ENCODE peak calls at places on chromosomes 13 and 19, in eight cellular contexts. K is suprapubic skin, I is tibial nerve, G is bronchial epithelial cell, B is GM12865, H is colonic mucosa, D is epithelial cell of esophagus, M is PC-9. X is an unnamed sample.

GRCh38 chr19:7088999-7089398 is 19.5 kb downstream of the ZNF557 start:
- DNase-seq in K (no peak), I (no peak), G (no peak), B (no peak), H (no peak), D (no peak), M (no peak), X (no peak)

GRCh38 chr19:17337675-17338439 is 504 bp downstream of the GTPBP3 start:
- DNase-seq in K (peak), I (no peak), G (peak), B (peak), H (peak), D (peak), M (no peak), X (peak)

GRCh38 chr19:1065606-1066109 is 1.3 kb upstream of the ARHGAP45 start:
- DNase-seq in K (no peak), I (no peak), G (peak), B (peak), H (peak), D (peak), M (peak), X (no peak)

GRCh38 chr19:409006-409514 is at the start of gene C2CD4C:
- DNase-seq in K (peak), I (peak), G (no peak), B (no peak), H (no peak), D (peak), M (no peak), X (peak)

GRCh38 chr19:1225451-1226226 is 12.2 kb downstream of the CBARP start:
- DNase-seq in K (no peak), I (no peak), G (no peak), B (no peak), H (no peak), D (no peak), M (no peak), X (no peak)

GRCh38 chr13:85140192-85140591 is 659.0 kb downstream of the SLITRK6 start:
- DNase-seq in K (no peak), I (no peak), G (peak), B (no peak), H (no peak), D (peak), M (peak), X (no peak)

GRCh38 chr13:50388481-50388880 is 373.2 kb downstream of the KCNRG start:
- DNase-seq in K (no peak), I (no peak), G (no peak), B (no peak), H (no peak), D (no peak), M (no peak), X (no peak)

GRCh38 chr13:108342369-108343289 is 73.1 kb downstream of the TNFSF13B start:
- DNase-seq in K (no peak), I (no peak), G (peak), B (peak), H (no peak), D (peak), M (no peak), X (peak)

GRCh38 chr19:29939628-29940027 is 2.4 kb upstream of the URI1 start:
- DNase-seq in K (no peak), I (no peak), G (no peak), B (no peak), H (no peak), D (no peak), M (no peak), X (no peak)

GRCh38 chr19:13864223-13864512 is 12.8 kb upstream of the NANOS3 start:
- DNase-seq in K (no peak), I (no peak), G (no peak), B (no peak), H (no peak), D (no peak), M (no peak), X (no peak)

GRCh38 chr19:9931629-9932028 is 4.7 kb downstream of the OLFM2 start:
- DNase-seq in K (no peak), I (no peak), G (no peak), B (no peak), H (no peak), D (no peak), M (no peak), X (no peak)

GRCh38 chr13:50386527-50387123 is 371.4 kb downstream of the KCNRG start:
- DNase-seq in K (no peak), I (no peak), G (no peak), B (no peak), H (no peak), D (no peak), M (no peak), X (peak)

GRCh38 chr19:34480971-34481821 is at the start of gene WTIP:
- DNase-seq in K (peak), I (peak), G (peak), B (no peak), H (peak), D (peak), M (no peak), X (peak)

GRCh38 chr19:10431943-10432735 is 11.8 kb downstream of the PDE4A start:
- DNase-seq in K (peak), I (no peak), G (no peak), B (peak), H (peak), D (no peak), M (no peak), X (peak)

GRCh38 chr13:111401755-111402154 is 81.3 kb downstream of the TEX29 start:
- DNase-seq in K (no peak), I (no peak), G (no peak), B (no peak), H (no peak), D (no peak), M (no peak), X (no peak)

GRCh38 chr13:108974686-108975085 is 345.3 kb downstream of the MYO16 start:
- DNase-seq in K (no peak), I (no peak), G (no peak), B (no peak), H (no peak), D (no peak), M (no peak), X (peak)

GRCh38 chr19:57708641-57709354 is at the start of gene ZNF154:
- DNase-seq in K (no peak), I (no peak), G (peak), B (peak), H (peak), D (peak), M (no peak), X (peak)

GRCh38 chr19:42086770-42087550 is 11.0 kb downstream of the ZNF574 start:
- DNase-seq in K (no peak), I (no peak), G (no peak), B (no peak), H (no peak), D (no peak), M (no peak), X (no peak)

GRCh38 chr19:42088471-42089190 is 12.7 kb downstream of the ZNF574 start:
- DNase-seq in K (peak), I (no peak), G (peak), B (no peak), H (no peak), D (no peak), M (no peak), X (peak)

GRCh38 chr19:42089772-42090171 is 13.8 kb downstream of the ZNF574 start:
- DNase-seq in K (no peak), I (no peak), G (no peak), B (no peak), H (no peak), D (no peak), M (no peak), X (no peak)

GRCh38 chr19:42090687-42091086 is 14.7 kb downstream of the ZNF574 start:
- DNase-seq in K (no peak), I (no peak), G (no peak), B (peak), H (no peak), D (no peak), M (no peak), X (no peak)

DNA sequence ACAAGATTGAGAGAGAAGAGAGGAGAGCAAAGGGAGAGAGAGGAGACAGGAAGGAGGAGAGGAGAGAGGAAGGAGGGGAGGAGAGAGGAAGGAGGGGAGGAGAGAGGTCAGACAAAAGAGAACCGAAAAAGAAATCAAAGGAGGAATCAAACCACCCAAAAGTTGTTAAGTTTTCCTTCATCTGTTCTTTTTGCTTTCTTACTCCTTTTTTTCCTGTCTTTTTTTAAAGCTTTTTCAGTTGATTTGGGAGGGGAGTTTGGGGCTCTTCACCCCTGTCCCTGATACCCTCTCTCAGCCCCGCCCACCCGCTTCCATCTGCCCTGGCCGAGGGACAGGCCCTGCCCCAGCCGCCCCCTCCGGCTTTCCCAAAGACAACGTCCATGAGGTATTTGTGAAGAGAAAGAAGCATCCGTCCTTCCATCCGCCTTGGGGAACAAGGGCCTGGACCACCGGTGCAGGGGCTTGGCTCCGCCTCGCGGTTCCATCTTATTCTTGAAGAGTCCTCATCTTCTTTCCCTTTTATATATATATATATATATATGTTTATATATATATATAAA is 13.3 kb downstream of the ZNF574 start:
- DNase-seq in K (no peak), I (no peak), G (no peak), B (no peak), H (no peak), D (no peak), M (no peak), X (no peak)
- H3K4me3 ChIP-seq in K (no peak), I (no peak), G (no peak), B (no peak), H (no peak), D (no peak), M (no peak), X (no peak)

GRCh38 chr13:24215007-24215633 is 54.6 kb downstream of the SPATA13 start:
- DNase-seq in K (no peak), I (no peak), G (no peak), B (no peak), H (no peak), D (no peak), M (no peak), X (no peak)
- H3K4me3 ChIP-seq in K (no peak), I (no peak), G (no peak), B (no peak), H (no peak), D (no peak), M (no peak), X (no peak)

DNA sequence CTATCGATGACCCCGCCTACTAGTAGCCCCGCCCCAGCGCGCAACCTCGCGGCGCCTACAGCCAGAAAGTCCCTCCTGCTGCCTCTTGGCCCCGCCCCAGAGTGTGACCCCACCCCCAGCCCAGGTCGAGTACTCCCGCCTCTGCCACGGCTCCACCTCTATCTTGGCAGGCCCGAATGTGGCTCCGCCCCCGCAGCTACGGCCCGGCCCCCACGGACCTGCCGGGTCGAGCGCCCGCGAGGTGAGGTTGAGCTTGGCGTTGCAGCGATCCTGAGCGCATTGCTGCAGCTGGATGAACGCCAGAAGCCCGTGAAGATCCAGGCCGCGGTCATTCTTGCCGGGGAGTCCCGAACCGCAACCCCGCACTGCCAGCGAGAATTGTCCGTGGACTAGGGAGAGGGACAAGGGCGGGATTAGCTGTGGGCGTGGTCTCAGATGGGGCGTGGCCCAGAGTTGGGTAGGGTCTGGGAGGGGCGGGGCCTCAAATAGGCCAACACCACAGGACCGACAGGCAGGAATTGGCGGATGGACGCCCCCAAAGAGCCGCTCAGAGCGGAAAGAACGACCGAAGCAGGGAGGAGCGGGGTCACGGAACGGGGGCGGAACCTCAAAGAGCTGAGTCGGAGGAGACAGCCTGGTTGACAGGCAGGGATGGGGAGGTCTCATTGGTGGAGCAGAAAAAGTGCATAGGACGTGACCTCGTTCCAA is 1.9 kb downstream of the LYPD3 start:
- DNase-seq in K (peak), I (peak), G (peak), B (peak), H (peak), D (peak), M (peak), X (peak)
- H3K4me3 ChIP-seq in K (peak), I (peak), G (peak), B (peak), H (peak), D (peak), M (peak), X (peak)

DNA sequence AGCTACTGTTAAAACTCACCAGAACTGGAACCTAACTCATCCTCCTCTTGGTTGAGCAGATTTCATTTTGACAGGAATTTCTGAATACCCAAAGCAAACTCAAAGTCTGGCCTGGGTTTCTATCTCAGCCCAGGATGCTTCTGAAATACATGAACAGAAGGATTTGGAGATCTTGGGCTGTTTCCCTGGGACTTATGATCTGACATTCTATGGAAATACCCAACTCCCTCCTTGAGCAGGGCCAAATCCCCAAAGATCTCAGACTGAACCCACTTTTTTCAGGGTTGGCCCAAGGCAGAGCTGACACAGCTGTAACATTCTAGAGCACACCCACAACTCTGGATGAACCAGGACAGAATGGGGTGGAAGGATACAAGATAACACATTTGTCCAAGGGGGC is 1.1 kb upstream of the ITM2B start:
- DNase-seq in K (no peak), I (no peak), G (no peak), B (no peak), H (no peak), D (no peak), M (no peak), X (no peak)
- H3K4me3 ChIP-seq in K (no peak), I (no peak), G (no peak), B (no peak), H (no peak), D (no peak), M (no peak), X (no peak)

GRCh38 chr13:27428160-27428559 is 3.7 kb downstream of the GTF3A start:
- DNase-seq in K (no peak), I (no peak), G (no peak), B (no peak), H (no peak), D (no peak), M (no peak), X (no peak)

GRCh38 chr13:27437126-27437525 is 12.7 kb downstream of the GTF3A start:
- DNase-seq in K (no peak), I (no peak), G (no peak), B (no peak), H (no peak), D (no peak), M (no peak), X (no peak)

GRCh38 chr13:27427663-27428062 is 3.2 kb downstream of the GTF3A start:
- DNase-seq in K (no peak), I (no peak), G (no peak), B (no peak), H (no peak), D (no peak), M (no peak), X (no peak)

GRCh38 chr13:27432612-27433210 is 8.3 kb downstream of the GTF3A start:
- DNase-seq in K (no peak), I (no peak), G (no peak), B (no peak), H (no peak), D (no peak), M (no peak), X (no peak)

DNA sequence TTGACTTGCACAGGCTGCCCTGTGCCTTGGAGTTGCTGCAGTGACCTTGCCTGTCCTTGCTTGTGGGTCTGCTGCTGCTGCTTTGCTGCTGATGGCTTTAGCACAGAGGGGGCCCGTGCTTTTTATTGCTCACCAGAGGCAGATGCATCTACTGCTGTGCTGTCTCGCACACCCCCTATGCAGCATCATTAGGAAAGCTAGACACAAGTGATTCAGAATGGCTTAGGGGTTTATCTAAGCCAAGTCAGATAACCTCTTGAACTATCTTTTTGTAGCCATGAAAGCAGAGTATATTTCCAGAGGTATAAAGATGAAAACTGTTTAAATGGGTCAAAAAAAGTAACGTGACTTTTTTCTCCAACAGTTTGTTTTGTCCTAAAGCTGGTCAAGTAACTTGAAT is 7.8 kb downstream of the GTF3A start:
- DNase-seq in K (no peak), I (no peak), G (no peak), B (no peak), H (no peak), D (no peak), M (no peak), X (no peak)
- H3K4me3 ChIP-seq in K (no peak), I (no peak), G (no peak), B (no peak), H (no peak), D (no peak), M (no peak), X (no peak)

GRCh38 chr19:19224852-19225494 is 13.2 kb downstream of the NCAN start:
- DNase-seq in K (no peak), I (no peak), G (peak), B (peak), H (peak), D (peak), M (peak), X (peak)
- H3K4me3 ChIP-seq in K (peak), I (peak), G (peak), B (peak), H (peak), D (no peak), M (peak), X (peak)

GRCh38 chr19:2701361-2702169 is 929 bp downstream of the GNG7 start:
- DNase-seq in K (no peak), I (no peak), G (no peak), B (no peak), H (no peak), D (no peak), M (no peak), X (no peak)
- H3K4me3 ChIP-seq in K (peak), I (peak), G (no peak), B (peak), H (peak), D (no peak), M (no peak), X (no peak)

GRCh38 chr13:80824231-80824630 is 483.3 kb upstream of the SPRY2 start:
- DNase-seq in K (no peak), I (no peak), G (no peak), B (no peak), H (no peak), D (no peak), M (no peak), X (no peak)

GRCh38 chr13:80830431-80830830 is 489.5 kb upstream of the SPRY2 start:
- DNase-seq in K (no peak), I (no peak), G (no peak), B (no peak), H (no peak), D (no peak), M (no peak), X (no peak)

GRCh38 chr13:80828759-80829158 is 487.8 kb upstream of the SPRY2 start:
- DNase-seq in K (no peak), I (no peak), G (no peak), B (no peak), H (no peak), D (no peak), M (no peak), X (no peak)

GRCh38 chr13:80823472-80823871 is 482.5 kb upstream of the SPRY2 start:
- DNase-seq in K (no peak), I (no peak), G (no peak), B (no peak), H (no peak), D (no peak), M (no peak), X (no peak)

DNA sequence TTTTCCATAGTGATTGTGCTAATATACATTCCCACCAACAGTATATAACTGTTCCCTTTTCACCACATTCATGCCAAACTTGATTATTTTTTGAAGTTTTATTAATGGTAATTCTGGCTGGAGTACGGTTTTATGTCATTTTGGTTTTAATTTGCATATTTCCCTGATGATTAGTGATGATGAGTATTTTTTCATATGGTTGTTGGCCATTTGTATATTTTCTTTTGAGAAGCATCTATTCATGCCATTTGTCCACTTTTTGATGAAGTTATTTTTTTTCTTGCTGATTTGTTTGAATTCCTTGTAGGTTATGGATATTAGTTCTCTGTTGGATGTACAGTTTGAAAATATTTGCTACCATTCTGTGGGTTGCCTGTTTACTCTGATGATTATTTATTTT is 484.4 kb upstream of the SPRY2 start:
- DNase-seq in K (no peak), I (no peak), G (no peak), B (no peak), H (no peak), D (no peak), M (no peak), X (no peak)
- H3K4me3 ChIP-seq in K (no peak), I (no peak), G (no peak), B (no peak), H (no peak), D (no peak), M (no peak), X (no peak)

GRCh38 chr13:20121154-20121515 is 39.7 kb downstream of the GJA3 start:
- DNase-seq in K (no peak), I (no peak), G (no peak), B (no peak), H (no peak), D (no peak), M (peak), X (peak)
- H3K4me3 ChIP-seq in K (peak), I (no peak), G (no peak), B (peak), H (no peak), D (peak), M (peak), X (peak)

X was measured in GM23248.